ENCODE peak calls at places on chromosomes 4 and X, in seven cellular contexts. One of them, this sample, is unnamed.

GRCh38 chr4:3262208-3263052 is 13.5 kb downstream of the MSANTD1 start:
- DNase-seq in putamen: no peak
- DNase-seq in NCI-H1105 treated with DMSO at 0.1 percent for 48 hours: no peak
- DNase-seq in heart left ventricle: no peak
- DNase-seq in small intestine: no peak
- DNase-seq in dermis blood vessel endothelial cell: no peak
- DNase-seq in iris pigment epithelial cell: no peak
- DNase-seq in this sample: no peak

GRCh38 chrX:15786930-15787329 is 3.4 kb upstream of the ZRSR2 start:
- DNase-seq in putamen: no peak
- DNase-seq in NCI-H1105 treated with DMSO at 0.1 percent for 48 hours: no peak
- DNase-seq in heart left ventricle: no peak
- DNase-seq in small intestine: no peak
- DNase-seq in dermis blood vessel endothelial cell: peak
- DNase-seq in iris pigment epithelial cell: no peak
- DNase-seq in this sample: no peak

GRCh38 chr4:9927317-9928007 is 93.8 kb downstream of the SLC2A9 start:
- DNase-seq in putamen: no peak
- DNase-seq in NCI-H1105 treated with DMSO at 0.1 percent for 48 hours: no peak
- DNase-seq in heart left ventricle: no peak
- DNase-seq in small intestine: no peak
- DNase-seq in dermis blood vessel endothelial cell: no peak
- DNase-seq in iris pigment epithelial cell: no peak
- DNase-seq in this sample: no peak

GRCh38 chr4:112170451-112170993 is 25.3 kb downstream of the FAM241A start:
- DNase-seq in putamen: no peak
- DNase-seq in NCI-H1105 treated with DMSO at 0.1 percent for 48 hours: no peak
- DNase-seq in heart left ventricle: no peak
- DNase-seq in small intestine: no peak
- DNase-seq in dermis blood vessel endothelial cell: peak
- DNase-seq in iris pigment epithelial cell: peak
- DNase-seq in this sample: no peak

GRCh38 chr4:133347409-133347808 is 198.3 kb downstream of the PCDH10 start:
- DNase-seq in putamen: no peak
- DNase-seq in NCI-H1105 treated with DMSO at 0.1 percent for 48 hours: no peak
- DNase-seq in heart left ventricle: no peak
- DNase-seq in small intestine: no peak
- DNase-seq in dermis blood vessel endothelial cell: no peak
- DNase-seq in iris pigment epithelial cell: no peak
- DNase-seq in this sample: no peak

GRCh38 chrX:27571164-27571563 is 19.0 kb upstream of the DCAF8L2 start:
- DNase-seq in putamen: no peak
- DNase-seq in NCI-H1105 treated with DMSO at 0.1 percent for 48 hours: no peak
- DNase-seq in heart left ventricle: no peak
- DNase-seq in small intestine: peak
- DNase-seq in dermis blood vessel endothelial cell: no peak
- DNase-seq in iris pigment epithelial cell: no peak
- DNase-seq in this sample: no peak

GRCh38 chr4:102789317-102789717 is 28.5 kb upstream of the MANBA start:
- DNase-seq in putamen: no peak
- DNase-seq in NCI-H1105 treated with DMSO at 0.1 percent for 48 hours: no peak
- DNase-seq in heart left ventricle: no peak
- DNase-seq in small intestine: no peak
- DNase-seq in dermis blood vessel endothelial cell: peak
- DNase-seq in iris pigment epithelial cell: peak
- DNase-seq in this sample: no peak

GRCh38 chrX:111086521-111087127 is 9.4 kb upstream of the PAK3 start:
- DNase-seq in putamen: no peak
- DNase-seq in NCI-H1105 treated with DMSO at 0.1 percent for 48 hours: peak
- DNase-seq in heart left ventricle: no peak
- DNase-seq in small intestine: no peak
- DNase-seq in dermis blood vessel endothelial cell: no peak
- DNase-seq in iris pigment epithelial cell: no peak
- DNase-seq in this sample: peak

GRCh38 chrX:51568586-51568985 is 50.1 kb downstream of the CENPVL3 start:
- DNase-seq in putamen: no peak
- DNase-seq in NCI-H1105 treated with DMSO at 0.1 percent for 48 hours: no peak
- DNase-seq in heart left ventricle: no peak
- DNase-seq in small intestine: no peak
- DNase-seq in dermis blood vessel endothelial cell: no peak
- DNase-seq in iris pigment epithelial cell: peak
- DNase-seq in this sample: no peak

GRCh38 chr4:169439244-169439643 is 168.5 kb upstream of the SH3RF1 start:
- DNase-seq in putamen: no peak
- DNase-seq in NCI-H1105 treated with DMSO at 0.1 percent for 48 hours: no peak
- DNase-seq in heart left ventricle: no peak
- DNase-seq in small intestine: peak
- DNase-seq in dermis blood vessel endothelial cell: peak
- DNase-seq in iris pigment epithelial cell: peak
- DNase-seq in this sample: no peak

GRCh38 chr4:185865901-185866328 is 53.9 kb upstream of the SORBS2 start:
- DNase-seq in putamen: no peak
- DNase-seq in NCI-H1105 treated with DMSO at 0.1 percent for 48 hours: no peak
- DNase-seq in heart left ventricle: peak
- DNase-seq in small intestine: peak
- DNase-seq in dermis blood vessel endothelial cell: no peak
- DNase-seq in iris pigment epithelial cell: peak
- DNase-seq in this sample: no peak

GRCh38 chrX:118760025-118760424 is 32.6 kb downstream of the IL13RA1 start:
- DNase-seq in putamen: no peak
- DNase-seq in NCI-H1105 treated with DMSO at 0.1 percent for 48 hours: no peak
- DNase-seq in heart left ventricle: no peak
- DNase-seq in small intestine: peak
- DNase-seq in dermis blood vessel endothelial cell: no peak
- DNase-seq in iris pigment epithelial cell: no peak
- DNase-seq in this sample: no peak

GRCh38 chrX:37504991-37505390 is 66.5 kb upstream of the LANCL3 start:
- DNase-seq in putamen: no peak
- DNase-seq in NCI-H1105 treated with DMSO at 0.1 percent for 48 hours: no peak
- DNase-seq in heart left ventricle: no peak
- DNase-seq in small intestine: no peak
- DNase-seq in dermis blood vessel endothelial cell: no peak
- DNase-seq in iris pigment epithelial cell: no peak
- DNase-seq in this sample: no peak

GRCh38 chr4:7692451-7693236 is 247.0 kb downstream of the AFAP1 start:
- DNase-seq in putamen: no peak
- DNase-seq in NCI-H1105 treated with DMSO at 0.1 percent for 48 hours: no peak
- DNase-seq in heart left ventricle: no peak
- DNase-seq in small intestine: no peak
- DNase-seq in dermis blood vessel endothelial cell: no peak
- DNase-seq in iris pigment epithelial cell: no peak
- DNase-seq in this sample: no peak

GRCh38 chr4:149164282-149164681 is 651.4 kb downstream of the IQCM start:
- DNase-seq in putamen: no peak
- DNase-seq in NCI-H1105 treated with DMSO at 0.1 percent for 48 hours: no peak
- DNase-seq in heart left ventricle: no peak
- DNase-seq in small intestine: no peak
- DNase-seq in dermis blood vessel endothelial cell: no peak
- DNase-seq in iris pigment epithelial cell: peak
- DNase-seq in this sample: no peak

GRCh38 chrX:71178908-71179307 is 34.3 kb downstream of the NLGN3 start:
- DNase-seq in putamen: peak
- DNase-seq in NCI-H1105 treated with DMSO at 0.1 percent for 48 hours: peak
- DNase-seq in heart left ventricle: no peak
- DNase-seq in small intestine: peak
- DNase-seq in dermis blood vessel endothelial cell: peak
- DNase-seq in iris pigment epithelial cell: peak
- DNase-seq in this sample: no peak

GRCh38 chr4:3525532-3526430 is 6.4 kb downstream of the LRPAP1 start:
- DNase-seq in putamen: no peak
- DNase-seq in NCI-H1105 treated with DMSO at 0.1 percent for 48 hours: no peak
- DNase-seq in heart left ventricle: no peak
- DNase-seq in small intestine: no peak
- DNase-seq in dermis blood vessel endothelial cell: no peak
- DNase-seq in iris pigment epithelial cell: no peak
- DNase-seq in this sample: no peak

GRCh38 chr4:3851881-3852280 is 85.7 kb downstream of the ADRA2C start:
- DNase-seq in putamen: no peak
- DNase-seq in NCI-H1105 treated with DMSO at 0.1 percent for 48 hours: no peak
- DNase-seq in heart left ventricle: no peak
- DNase-seq in small intestine: no peak
- DNase-seq in dermis blood vessel endothelial cell: no peak
- DNase-seq in iris pigment epithelial cell: no peak
- DNase-seq in this sample: no peak

GRCh38 chr4:170687751-170688150 is 598.0 kb upstream of the AADAT start:
- DNase-seq in putamen: no peak
- DNase-seq in NCI-H1105 treated with DMSO at 0.1 percent for 48 hours: no peak
- DNase-seq in heart left ventricle: no peak
- DNase-seq in small intestine: no peak
- DNase-seq in dermis blood vessel endothelial cell: no peak
- DNase-seq in iris pigment epithelial cell: no peak
- DNase-seq in this sample: no peak

GRCh38 chrX:122622800-122623199 is 561.3 kb upstream of the GRIA3 start:
- DNase-seq in putamen: no peak
- DNase-seq in NCI-H1105 treated with DMSO at 0.1 percent for 48 hours: peak
- DNase-seq in heart left ventricle: no peak
- DNase-seq in small intestine: no peak
- DNase-seq in dermis blood vessel endothelial cell: no peak
- DNase-seq in iris pigment epithelial cell: no peak
- DNase-seq in this sample: no peak

GRCh38 chr4:149095798-149096197 is 653.6 kb upstream of the NR3C2 start:
- DNase-seq in putamen: no peak
- DNase-seq in NCI-H1105 treated with DMSO at 0.1 percent for 48 hours: no peak
- DNase-seq in heart left ventricle: no peak
- DNase-seq in small intestine: no peak
- DNase-seq in dermis blood vessel endothelial cell: no peak
- DNase-seq in iris pigment epithelial cell: peak
- DNase-seq in this sample: no peak

This sample was measured in NCI-H1048.